ENCODE peak calls at places on chromosomes 7 and 10, in seven cellular contexts. F, V, H, O, W, E and G are unnamed samples. For H3K36me3, the result is how much of the 10 kb centered on the place peaks cover.

GRCh38 chr10:69913586-69913985 is 111.9 kb downstream of the COL13A1 start:
- DNase-seq in H (no peak), O (no peak), V (no peak), E (no peak), F (no peak), W (no peak), G (no peak)

GRCh38 chr10:32060372-32060771 is 4.1 kb upstream of the KIF5B start:
- DNase-seq in H (no peak), E (no peak), O (no peak), V (no peak), W (no peak), F (no peak), G (no peak)

GRCh38 chr10:92800122-92800521 is 48.2 kb upstream of the EXOC6 start:
- DNase-seq in F (no peak), O (no peak), E (no peak), V (no peak), W (no peak), H (no peak), G (no peak)

GRCh38 chr10:11908991-11909390 is 85.8 kb downstream of the PROSER2 start:
- DNase-seq in F (no peak), V (no peak), O (no peak), W (no peak), H (no peak), E (no peak), G (no peak)

GRCh38 chr7:43906327-43907010 is at the start of gene URGCP:
- DNase-seq in F (peak), E (peak), W (peak), V (no peak), O (peak), H (no peak), G (peak)

GRCh38 chr10:58440484-58440883 is 55.3 kb downstream of the TFAM start:
- DNase-seq in W (no peak), E (no peak), H (no peak), F (no peak), O (no peak), V (no peak), G (no peak)

GRCh38 chr7:95682913-95683312 is 86.6 kb upstream of the PDK4 start:
- DNase-seq in E (peak), V (no peak), H (no peak), O (no peak), W (no peak), F (no peak), G (no peak)

GRCh38 chr10:21194510-21194993 is 297.4 kb upstream of the NEBL start:
- DNase-seq in H (no peak), F (no peak), V (no peak), O (no peak), E (no peak), W (no peak), G (peak)

GRCh38 chr10:19663344-19663743 is 152.9 kb upstream of the PLXDC2 start:
- DNase-seq in W (no peak), E (no peak), V (no peak), F (peak), O (no peak), H (no peak), G (no peak)

GRCh38 chr10:130642926-130643325 is 506.7 kb downstream of the GLRX3 start:
- DNase-seq in H (no peak), W (no peak), O (no peak), F (no peak), E (no peak), V (no peak), G (no peak)

GRCh38 chr7:21771906-21772610 is 173.6 kb downstream of the CDCA7L start:
- DNase-seq in F (peak), W (no peak), E (peak), O (no peak), H (no peak), V (no peak), G (no peak)

GRCh38 chr7:105874055-105874454 is 2.3 kb downstream of the ATXN7L1 start:
- DNase-seq in W (no peak), F (no peak), V (no peak), E (no peak), O (no peak), H (no peak), G (no peak)

GRCh38 chr10:34567854-34568253 is 247.2 kb downstream of the PARD3 start:
- DNase-seq in V (no peak), F (no peak), H (no peak), W (no peak), E (no peak), O (no peak), G (no peak)

GRCh38 chr10:126576336-126576735 is 94.2 kb downstream of the C10orf90 start:
- DNase-seq in H (no peak), F (no peak), V (peak), W (no peak), E (peak), O (no peak), G (no peak)

GRCh38 chr10:122294511-122295422 is 23.7 kb downstream of the BTBD16 start:
- DNase-seq in O (no peak), W (no peak), E (no peak), H (no peak), F (no peak), V (no peak), G (no peak)

GRCh38 chr7:48025630-48026029 is 3.3 kb downstream of the SUN3 start:
- DNase-seq in H (no peak), O (no peak), F (no peak), E (no peak), V (no peak), W (no peak), G (no peak)

GRCh38 chr7:39609084-39609461 is 14.3 kb upstream of the RALA start:
- DNase-seq in E (peak), F (no peak), O (no peak), W (no peak), V (no peak), H (no peak), G (no peak)

GRCh38 chr7:114180556-114181266 is 233.9 kb upstream of the FOXP2 start:
- DNase-seq in W (no peak), O (no peak), F (no peak), E (no peak), V (no peak), H (no peak), G (no peak)

GRCh38 chr7:105924950-105925349 is 38.1 kb upstream of the CDHR3 start:
- DNase-seq in V (no peak), F (no peak), W (no peak), H (no peak), O (peak), E (no peak), G (no peak)

GRCh38 chr10:28945959-28946358 is 268.6 kb downstream of the BAMBI start:
- DNase-seq in O (no peak), W (no peak), F (no peak), E (no peak), V (peak), H (no peak), G (no peak)

GRCh38 chr7:127017196-127017595 is 235.5 kb downstream of the GRM8 start:
- DNase-seq in O (no peak), F (no peak), W (no peak), E (no peak), V (no peak), H (no peak), G (no peak)

GRCh38 chr7:2175514-2175913 is 57.2 kb downstream of the MAD1L1 start:
- DNase-seq in F (peak), O (no peak), W (peak), H (no peak), E (peak), V (peak), G (peak)

GRCh38 chr7:66169616-66170015 is 35.5 kb upstream of the TPST1 start:
- DNase-seq in W (no peak), H (no peak), F (no peak), O (no peak), V (no peak), E (no peak), G (no peak)

GRCh38 chr10:89301231-89301630 is 615 bp upstream of the IFIT2 start:
- DNase-seq in W (peak), F (no peak), O (peak), V (no peak), E (peak), H (no peak), G (no peak)

GRCh38 chr7:83640731-83641533 is 8.0 kb downstream of the SEMA3E start:
- DNase-seq in E (no peak), H (no peak), F (peak), V (no peak), W (no peak), O (no peak), G (no peak)

GRCh38 chr7:36651404-36651803 is 72.9 kb downstream of the AOAH start:
- DNase-seq in W (no peak), O (no peak), H (no peak), V (peak), F (no peak), E (peak), G (peak)

GRCh38 chr7:33841658-33842057 is 63.7 kb upstream of the BMPER start:
- DNase-seq in F (no peak), V (peak), E (peak), O (no peak), W (no peak), H (no peak), G (peak)

GRCh38 chr7:17530741-17531417 is 232.4 kb downstream of the AHR start:
- DNase-seq in V (no peak), O (peak), W (no peak), F (peak), E (no peak), H (no peak), G (no peak)

GRCh38 chr7:767941-768729 is 41.1 kb upstream of the PRKAR1B start:
- DNase-seq in V (peak), W (no peak), H (no peak), E (peak), O (peak), F (no peak), G (no peak)

GRCh38 chr10:69474688-69475432 is 23.6 kb downstream of the TSPAN15 start:
- DNase-seq in F (no peak), H (no peak), W (no peak), V (peak), O (no peak), E (peak), G (peak)

GRCh38 chr7:100723732-100724275 is 3.5 kb downstream of the EPO start:
- DNase-seq in H (no peak), W (no peak), E (no peak), F (no peak), V (no peak), O (no peak), G (no peak)

GRCh38 chr7:30005511-30005910 is 15.9 kb upstream of the SCRN1 start:
- DNase-seq in E (no peak), O (no peak), V (no peak), H (no peak), W (no peak), F (no peak), G (no peak)

GRCh38 chr10:129772472-129773358 is 191.4 kb downstream of the EBF3 start:
- DNase-seq in V (no peak), F (no peak), W (no peak), H (no peak), O (no peak), E (no peak), G (no peak)

GRCh38 chr7:21616796-21617436 is 74.1 kb downstream of the DNAH11 start:
- DNase-seq in W (no peak), V (peak), E (peak), O (no peak), F (no peak), H (no peak), G (no peak)

GRCh38 chr7:55150166-55150565 is 131.3 kb downstream of the EGFR start:
- DNase-seq in H (no peak), O (no peak), W (no peak), V (no peak), F (no peak), E (no peak), G (no peak)

GRCh38 chr10:9243861-9244515 is 1189.5 kb downstream of the GATA3 start:
- DNase-seq in V (no peak), E (no peak), O (no peak), H (no peak), F (no peak), W (no peak), G (no peak)

GRCh38 chr10:121500591-121501341 is 97.5 kb downstream of the FGFR2 start:
- DNase-seq in F (no peak), H (no peak), V (no peak), O (no peak), E (no peak), W (no peak), G (no peak)

GRCh38 chr7:14836571-14837189 is 65.9 kb downstream of the DGKB start:
- DNase-seq in O (no peak), F (peak), H (no peak), V (peak), E (peak), W (peak), G (peak)

GRCh38 chr10:119409906-119410305 is 132.6 kb downstream of the RGS10 start:
- DNase-seq in V (peak), E (no peak), O (no peak), F (no peak), H (no peak), W (peak), G (no peak)

GRCh38 chr10:78302989-78303854 is 269.6 kb downstream of the RPS24 start:
- DNase-seq in V (peak), F (peak), O (peak), W (peak), E (peak), H (peak), G (peak)

GRCh38 chr10:78301481-78301880 is 267.8 kb downstream of the RPS24 start:
- DNase-seq in H (no peak), E (no peak), O (no peak), V (no peak), F (no peak), W (no peak), G (no peak)

GRCh38 chr10:78302739-78302988 is 269.0 kb downstream of the RPS24 start:
- DNase-seq in H (no peak), V (no peak), O (no peak), E (no peak), F (no peak), W (no peak), G (no peak)

GRCh38 chr10:78300526-78300925 is 266.9 kb downstream of the RPS24 start:
- DNase-seq in H (no peak), E (no peak), O (no peak), W (no peak), F (no peak), V (no peak), G (no peak)

GRCh38 chr10:78301891-78302738 is 268.5 kb downstream of the RPS24 start:
- DNase-seq in F (peak), H (no peak), V (no peak), E (peak), W (no peak), O (peak), G (no peak)
- H3K4me3 ChIP-seq in F (peak), H (peak), V (peak), E (peak), W (peak), O (peak), G (no peak)

DNA sequence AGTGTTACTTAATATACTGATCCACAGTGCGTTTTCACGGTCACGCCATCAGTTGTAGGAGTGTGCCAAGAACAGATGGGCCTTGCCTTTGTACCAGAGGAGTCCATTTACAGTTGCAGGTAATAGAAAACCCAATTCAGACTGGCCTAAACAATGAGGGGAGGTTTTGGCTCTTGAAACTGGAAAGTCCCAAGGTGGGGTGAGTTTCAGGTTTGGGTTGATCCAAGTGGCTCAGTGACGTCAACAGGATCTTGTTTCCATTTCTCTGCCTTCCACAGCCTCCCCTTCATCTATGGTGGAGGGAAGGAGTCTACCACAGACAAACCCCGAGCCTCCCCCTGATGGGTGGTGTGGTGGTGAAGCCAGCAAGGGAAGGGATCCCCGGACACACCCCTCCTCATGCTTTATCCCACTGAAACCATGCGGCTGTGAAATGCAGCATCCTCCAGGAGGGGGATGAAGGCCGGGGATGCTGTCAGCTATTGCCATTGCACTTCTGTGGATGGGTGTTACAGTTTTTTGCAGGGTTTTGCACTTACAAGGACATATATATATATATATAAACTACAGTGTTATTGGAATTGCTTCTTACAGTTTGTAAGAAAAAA is 14.8 kb upstream of the SH2D4B start:
- DNase-seq in E (no peak), W (no peak), V (no peak), O (no peak), H (no peak), F (no peak), G (no peak)
- H3K36me3 ChIP-seq in E (under half), W (under half), V (under half), O (under half), H (under half), F (under half), G (under half)

DNA sequence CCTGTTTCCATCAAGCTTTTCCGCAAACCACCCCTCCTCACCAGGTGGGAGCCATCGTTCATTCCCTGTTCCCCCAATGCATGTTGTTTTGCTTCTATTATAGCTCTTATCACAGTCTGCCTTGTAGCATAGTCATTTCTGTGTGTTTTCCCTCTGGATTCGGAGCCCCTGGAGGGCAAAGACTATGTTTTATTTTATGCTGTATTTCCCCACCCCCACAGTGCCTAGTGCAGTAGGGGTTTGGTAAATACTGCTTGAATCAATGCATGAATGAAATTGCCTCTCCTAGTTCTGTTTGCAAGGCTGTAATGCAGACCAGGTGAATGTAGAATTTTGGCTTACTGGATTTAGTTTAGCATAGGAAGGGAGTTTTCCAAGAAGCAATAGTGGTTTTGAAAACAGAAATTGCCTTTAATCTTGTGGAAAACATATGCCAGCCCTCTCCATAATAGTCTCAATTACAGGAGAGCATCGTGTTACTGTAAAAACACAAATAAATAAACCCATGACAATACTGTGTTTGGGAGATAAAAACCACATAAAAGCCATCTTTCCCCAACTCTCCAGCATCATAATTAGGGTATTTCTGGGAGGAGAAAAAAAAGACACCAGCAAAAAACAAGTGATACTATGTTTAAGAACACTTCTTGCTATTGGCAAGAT is 213.5 kb downstream of the AUTS2 start:
- DNase-seq in E (no peak), H (no peak), V (no peak), O (no peak), W (no peak), F (no peak), G (no peak)
- H3K4me3 ChIP-seq in E (no peak), H (no peak), V (no peak), O (no peak), W (no peak), F (no peak), G (no peak)

GRCh38 chr10:7768417-7768816 is 19.4 kb downstream of the KIN start:
- DNase-seq in H (no peak), O (no peak), E (no peak), V (no peak), F (no peak), W (no peak), G (no peak)

GRCh38 chr10:7767209-7767608 is 20.6 kb downstream of the KIN start:
- DNase-seq in O (no peak), V (peak), H (no peak), E (peak), W (no peak), F (no peak), G (peak)

GRCh38 chr10:7763929-7764328 is 23.9 kb downstream of the KIN start:
- DNase-seq in O (no peak), H (no peak), V (no peak), E (no peak), F (no peak), W (no peak), G (no peak)

DNA sequence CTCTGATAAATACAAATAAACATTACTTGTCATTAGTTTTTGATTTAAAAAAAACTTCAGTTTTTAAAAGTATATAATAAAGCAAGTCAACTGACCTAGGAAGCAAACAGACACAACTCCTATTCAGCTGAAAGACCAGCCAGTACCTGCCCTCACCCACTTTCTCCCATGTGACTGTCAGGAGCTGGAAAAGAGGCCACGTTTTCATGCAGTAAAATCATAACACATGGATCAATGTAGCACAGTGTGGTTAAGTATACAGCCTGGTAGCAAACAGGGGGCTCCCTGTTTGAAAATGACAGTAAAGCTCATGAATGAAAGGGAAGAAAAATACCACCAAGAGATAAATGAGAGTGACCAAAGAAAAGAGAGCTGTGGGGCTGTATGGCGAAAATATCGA is 21.6 kb downstream of the KIN start:
- DNase-seq in H (no peak), F (no peak), E (no peak), O (no peak), W (no peak), V (no peak), G (no peak)
- H3K36me3 ChIP-seq in H (under half), F (under half), E (half or more), O (half or more), W (under half), V (under half), G (half or more)

DNA sequence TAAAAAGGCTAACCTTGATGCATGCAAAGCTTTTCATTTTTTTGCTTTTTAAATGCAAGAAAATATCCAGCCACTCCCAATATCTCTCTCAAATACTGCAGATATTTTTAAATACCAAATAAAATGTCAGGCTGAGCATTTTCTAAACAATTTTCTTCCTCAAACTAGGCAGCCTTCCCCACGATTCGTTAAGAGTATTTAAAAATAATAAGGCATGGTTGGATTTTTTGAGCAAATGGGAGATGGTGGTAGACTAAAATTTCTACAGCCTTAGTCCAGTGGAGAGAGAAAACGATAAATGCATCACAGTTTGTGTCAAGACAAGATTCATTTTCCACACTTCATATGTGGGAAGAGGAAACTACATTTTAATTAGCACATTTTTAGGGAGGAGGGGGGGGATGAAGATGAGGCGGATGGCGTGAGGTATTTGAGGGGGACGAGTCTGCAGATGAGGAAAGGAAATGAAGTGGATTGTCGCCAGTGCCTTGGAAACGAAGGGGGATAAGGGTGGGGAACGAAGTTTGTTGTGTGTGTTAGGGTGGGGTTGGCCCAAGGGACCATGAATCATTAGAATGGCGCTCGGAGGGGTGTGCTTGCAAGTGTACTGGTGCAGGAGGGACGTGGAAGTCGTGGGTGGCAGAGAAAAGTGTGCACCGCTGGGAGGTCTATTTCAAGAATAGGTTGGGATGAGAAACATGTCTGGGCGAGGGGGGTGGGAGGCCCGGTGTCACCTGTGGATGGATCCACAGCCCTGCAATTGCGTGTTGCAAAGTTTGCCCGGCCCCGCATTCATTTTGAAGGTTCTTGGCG is 1.2 kb upstream of the ADD3 start:
- DNase-seq in H (peak), O (no peak), E (peak), V (peak), W (peak), F (no peak), G (peak)
- H3K4me3 ChIP-seq in H (peak), O (no peak), E (peak), V (peak), W (peak), F (peak), G (peak)

GRCh38 chr7:38224392-38224791 is 46.3 kb downstream of the STARD3NL start:
- DNase-seq in E (peak), V (no peak), W (no peak), H (no peak), F (no peak), O (no peak), G (no peak)
- H3K36me3 ChIP-seq in E (under half), V (under half), W (under half), H (under half), F (under half), O (under half), G (under half)